ENCODE peak calls at places on chromosomes 2 and 18, in ten cellular contexts. One of them, this sample, is unnamed.

GRCh38 chr2:88729061-88729745 is 37.7 kb downstream of the RPIA start:
- DNase-seq in RWPE1: no peak
- DNase-seq in progenitor cell of endocrine pancreas: no peak
- DNase-seq in body of pancreas: no peak
- DNase-seq in AG09309: no peak
- DNase-seq in right atrium auricular region: no peak
- DNase-seq in HCT116: no peak
- DNase-seq in cardiac fibroblast: no peak
- DNase-seq in lower leg skin: no peak
- DNase-seq in thoracic aorta: no peak
- DNase-seq in this sample: no peak

GRCh38 chr2:8620611-8621382 is 61.1 kb upstream of the ID2 start:
- DNase-seq in RWPE1: no peak
- DNase-seq in progenitor cell of endocrine pancreas: no peak
- DNase-seq in body of pancreas: no peak
- DNase-seq in AG09309: no peak
- DNase-seq in right atrium auricular region: no peak
- DNase-seq in HCT116: no peak
- DNase-seq in cardiac fibroblast: peak; percentile 95
- DNase-seq in lower leg skin: no peak
- DNase-seq in thoracic aorta: no peak
- DNase-seq in this sample: no peak

GRCh38 chr18:49111191-49111988 is 160.6 kb upstream of the SMAD7 start:
- DNase-seq in RWPE1: no peak
- DNase-seq in progenitor cell of endocrine pancreas: no peak
- DNase-seq in body of pancreas: no peak
- DNase-seq in AG09309: no peak
- DNase-seq in right atrium auricular region: no peak
- DNase-seq in HCT116: no peak
- DNase-seq in cardiac fibroblast: no peak
- DNase-seq in lower leg skin: no peak
- DNase-seq in thoracic aorta: no peak
- DNase-seq in this sample: no peak

GRCh38 chr2:12867888-12868287 is 151.2 kb downstream of the TRIB2 start:
- DNase-seq in RWPE1: no peak
- DNase-seq in progenitor cell of endocrine pancreas: no peak
- DNase-seq in body of pancreas: no peak
- DNase-seq in AG09309: no peak
- DNase-seq in right atrium auricular region: no peak
- DNase-seq in HCT116: no peak
- DNase-seq in cardiac fibroblast: no peak
- DNase-seq in lower leg skin: no peak
- DNase-seq in thoracic aorta: no peak
- DNase-seq in this sample: no peak

GRCh38 chr2:39948016-39948719 is 169.1 kb upstream of the THUMPD2 start:
- DNase-seq in RWPE1: no peak
- DNase-seq in progenitor cell of endocrine pancreas: no peak
- DNase-seq in body of pancreas: no peak
- DNase-seq in AG09309: peak; percentile 57
- DNase-seq in right atrium auricular region: no peak
- DNase-seq in HCT116: no peak
- DNase-seq in cardiac fibroblast: peak; percentile 12
- DNase-seq in lower leg skin: no peak
- DNase-seq in thoracic aorta: no peak
- DNase-seq in this sample: no peak

GRCh38 chr2:165886487-165887146 is 67.0 kb downstream of the TTC21B start:
- DNase-seq in RWPE1: no peak
- DNase-seq in progenitor cell of endocrine pancreas: no peak
- DNase-seq in body of pancreas: no peak
- DNase-seq in AG09309: no peak
- DNase-seq in right atrium auricular region: no peak
- DNase-seq in HCT116: no peak
- DNase-seq in cardiac fibroblast: no peak
- DNase-seq in lower leg skin: no peak
- DNase-seq in thoracic aorta: no peak
- DNase-seq in this sample: no peak

GRCh38 chr18:3081558-3081957 is 68.6 kb upstream of the LPIN2 start:
- DNase-seq in RWPE1: no peak
- DNase-seq in progenitor cell of endocrine pancreas: no peak
- DNase-seq in body of pancreas: no peak
- DNase-seq in AG09309: no peak
- DNase-seq in right atrium auricular region: no peak
- DNase-seq in HCT116: no peak
- DNase-seq in cardiac fibroblast: no peak
- DNase-seq in lower leg skin: no peak
- DNase-seq in thoracic aorta: no peak
- DNase-seq in this sample: no peak

GRCh38 chr2:42965196-42965595 is 172.8 kb upstream of the HAAO start:
- DNase-seq in RWPE1: no peak
- DNase-seq in progenitor cell of endocrine pancreas: no peak
- DNase-seq in body of pancreas: no peak
- DNase-seq in AG09309: no peak
- DNase-seq in right atrium auricular region: no peak
- DNase-seq in HCT116: no peak
- DNase-seq in cardiac fibroblast: peak; percentile 45
- DNase-seq in lower leg skin: no peak
- DNase-seq in thoracic aorta: no peak
- DNase-seq in this sample: no peak

GRCh38 chr2:64168756-64169155 is 24.5 kb upstream of the PELI1 start:
- DNase-seq in RWPE1: peak; percentile 81
- DNase-seq in progenitor cell of endocrine pancreas: no peak
- DNase-seq in body of pancreas: no peak
- DNase-seq in AG09309: no peak
- DNase-seq in right atrium auricular region: no peak
- DNase-seq in HCT116: no peak
- DNase-seq in cardiac fibroblast: no peak
- DNase-seq in lower leg skin: no peak
- DNase-seq in thoracic aorta: no peak
- DNase-seq in this sample: no peak

GRCh38 chr2:45607701-45608100 is 3.4 kb downstream of the SRBD1 start:
- DNase-seq in RWPE1: peak; percentile 22
- DNase-seq in progenitor cell of endocrine pancreas: no peak
- DNase-seq in body of pancreas: no peak
- DNase-seq in AG09309: no peak
- DNase-seq in right atrium auricular region: no peak
- DNase-seq in HCT116: peak; percentile 26
- DNase-seq in cardiac fibroblast: peak; percentile 35
- DNase-seq in lower leg skin: no peak
- DNase-seq in thoracic aorta: no peak
- DNase-seq in this sample: no peak

GRCh38 chr2:172908275-172908674 is 167.4 kb upstream of the MAP3K20 start:
- DNase-seq in RWPE1: no peak
- DNase-seq in progenitor cell of endocrine pancreas: no peak
- DNase-seq in body of pancreas: no peak
- DNase-seq in AG09309: no peak
- DNase-seq in right atrium auricular region: no peak
- DNase-seq in HCT116: no peak
- DNase-seq in cardiac fibroblast: no peak
- DNase-seq in lower leg skin: no peak
- DNase-seq in thoracic aorta: no peak
- DNase-seq in this sample: no peak

GRCh38 chr2:238970553-238971081 is 122.7 kb downstream of the TWIST2 start:
- DNase-seq in RWPE1: peak; percentile 77
- DNase-seq in progenitor cell of endocrine pancreas: peak; percentile 78
- DNase-seq in body of pancreas: peak; percentile 59
- DNase-seq in AG09309: no peak
- DNase-seq in right atrium auricular region: no peak
- DNase-seq in HCT116: peak; percentile 33
- DNase-seq in cardiac fibroblast: peak; percentile 68
- DNase-seq in lower leg skin: peak; percentile 91
- DNase-seq in thoracic aorta: no peak
- DNase-seq in this sample: no peak

GRCh38 chr2:188984680-188985079 is 10.5 kb downstream of the COL3A1 start:
- DNase-seq in RWPE1: no peak
- DNase-seq in progenitor cell of endocrine pancreas: no peak
- DNase-seq in body of pancreas: no peak
- DNase-seq in AG09309: no peak
- DNase-seq in right atrium auricular region: no peak
- DNase-seq in HCT116: no peak
- DNase-seq in cardiac fibroblast: peak; percentile 94
- DNase-seq in lower leg skin: no peak
- DNase-seq in thoracic aorta: no peak
- DNase-seq in this sample: no peak

GRCh38 chr18:53780666-53781065 is 443.8 kb downstream of the MBD2 start:
- DNase-seq in RWPE1: no peak
- DNase-seq in progenitor cell of endocrine pancreas: no peak
- DNase-seq in body of pancreas: no peak
- DNase-seq in AG09309: no peak
- DNase-seq in right atrium auricular region: no peak
- DNase-seq in HCT116: no peak
- DNase-seq in cardiac fibroblast: no peak
- DNase-seq in lower leg skin: no peak
- DNase-seq in thoracic aorta: no peak
- DNase-seq in this sample: no peak

GRCh38 chr2:159713691-159714585 is 1.6 kb downstream of the MARCHF7 start:
- DNase-seq in RWPE1: peak; percentile 60
- DNase-seq in progenitor cell of endocrine pancreas: no peak
- DNase-seq in body of pancreas: no peak
- DNase-seq in AG09309: no peak
- DNase-seq in right atrium auricular region: no peak
- DNase-seq in HCT116: no peak
- DNase-seq in cardiac fibroblast: peak; percentile 51
- DNase-seq in lower leg skin: no peak
- DNase-seq in thoracic aorta: no peak
- DNase-seq in this sample: no peak
- TF ChIP-seq CTCF in RWPE1: no peak
- TF ChIP-seq CTCF in progenitor cell of endocrine pancreas: peak; percentile 9
- TF ChIP-seq CTCF in body of pancreas: no peak
- TF ChIP-seq CTCF in AG09309: no peak
- TF ChIP-seq CTCF in right atrium auricular region: no peak
- TF ChIP-seq CTCF in HCT116: no peak
- TF ChIP-seq CTCF in cardiac fibroblast: no peak
- TF ChIP-seq CTCF in lower leg skin: no peak
- TF ChIP-seq CTCF in thoracic aorta: no peak
- TF ChIP-seq CTCF in this sample: no peak

GRCh38 chr2:20757405-20758090 is 65.4 kb downstream of the LDAH start:
- DNase-seq in RWPE1: no peak
- DNase-seq in progenitor cell of endocrine pancreas: no peak
- DNase-seq in body of pancreas: no peak
- DNase-seq in AG09309: no peak
- DNase-seq in right atrium auricular region: no peak
- DNase-seq in HCT116: no peak
- DNase-seq in cardiac fibroblast: no peak
- DNase-seq in lower leg skin: no peak
- DNase-seq in thoracic aorta: no peak
- DNase-seq in this sample: no peak

GRCh38 chr2:20759487-20759886 is 63.4 kb downstream of the LDAH start:
- DNase-seq in RWPE1: no peak
- DNase-seq in progenitor cell of endocrine pancreas: no peak
- DNase-seq in body of pancreas: no peak
- DNase-seq in AG09309: no peak
- DNase-seq in right atrium auricular region: no peak
- DNase-seq in HCT116: no peak
- DNase-seq in cardiac fibroblast: no peak
- DNase-seq in lower leg skin: no peak
- DNase-seq in thoracic aorta: no peak
- DNase-seq in this sample: no peak

GRCh38 chr2:20752293-20752692 is 70.6 kb downstream of the LDAH start:
- DNase-seq in RWPE1: no peak
- DNase-seq in progenitor cell of endocrine pancreas: no peak
- DNase-seq in body of pancreas: no peak
- DNase-seq in AG09309: no peak
- DNase-seq in right atrium auricular region: no peak
- DNase-seq in HCT116: no peak
- DNase-seq in cardiac fibroblast: no peak
- DNase-seq in lower leg skin: no peak
- DNase-seq in thoracic aorta: no peak
- DNase-seq in this sample: no peak

GRCh38 chr2:20758997-20759396 is 63.9 kb downstream of the LDAH start:
- DNase-seq in RWPE1: no peak
- DNase-seq in progenitor cell of endocrine pancreas: no peak
- DNase-seq in body of pancreas: no peak
- DNase-seq in AG09309: no peak
- DNase-seq in right atrium auricular region: no peak
- DNase-seq in HCT116: no peak
- DNase-seq in cardiac fibroblast: no peak
- DNase-seq in lower leg skin: no peak
- DNase-seq in thoracic aorta: no peak
- DNase-seq in this sample: no peak

DNA sequence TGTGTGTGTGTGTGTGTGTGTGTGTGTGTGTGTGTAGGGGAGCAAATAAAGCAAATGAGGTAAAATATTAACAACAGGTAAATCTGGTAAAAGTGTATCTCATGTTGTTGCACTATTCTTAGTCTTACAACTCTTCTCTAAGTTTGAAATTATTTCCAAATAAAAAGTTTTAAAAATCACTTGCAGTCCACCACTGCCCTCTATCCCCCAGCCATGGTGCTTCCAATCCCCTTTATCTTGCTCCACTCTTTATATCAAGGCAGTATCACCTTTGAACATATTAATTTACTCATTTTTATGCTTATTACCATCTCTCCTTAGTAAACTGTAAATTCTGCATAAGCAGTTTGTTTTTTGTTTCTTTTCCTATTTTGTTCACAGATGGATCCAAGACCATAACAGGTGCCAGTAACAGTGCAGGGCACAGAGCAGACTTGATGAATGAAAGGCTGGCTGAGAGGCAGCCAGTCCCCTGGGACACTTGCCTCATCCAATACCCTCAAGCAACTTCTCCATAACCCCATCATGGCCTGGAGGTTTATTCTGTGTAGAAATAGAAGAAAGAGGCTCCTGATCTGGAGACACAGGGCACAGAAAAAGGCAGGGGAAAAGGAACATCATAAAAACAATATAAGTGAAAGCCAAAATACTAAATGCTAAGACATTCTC is 67.6 kb downstream of the LDAH start:
- DNase-seq in RWPE1: no peak
- DNase-seq in progenitor cell of endocrine pancreas: no peak
- DNase-seq in body of pancreas: no peak
- DNase-seq in AG09309: no peak
- DNase-seq in right atrium auricular region: no peak
- DNase-seq in HCT116: no peak
- DNase-seq in cardiac fibroblast: peak; percentile 5
- DNase-seq in lower leg skin: no peak
- DNase-seq in thoracic aorta: no peak
- DNase-seq in this sample: no peak
- TF ChIP-seq CTCF in RWPE1: no peak
- TF ChIP-seq CTCF in progenitor cell of endocrine pancreas: peak; percentile 14
- TF ChIP-seq CTCF in body of pancreas: no peak
- TF ChIP-seq CTCF in AG09309: peak; percentile 42
- TF ChIP-seq CTCF in right atrium auricular region: no peak
- TF ChIP-seq CTCF in HCT116: no peak
- TF ChIP-seq CTCF in cardiac fibroblast: no peak
- TF ChIP-seq CTCF in lower leg skin: no peak
- TF ChIP-seq CTCF in thoracic aorta: no peak
- TF ChIP-seq CTCF in this sample: no peak

GRCh38 chr2:169782513-169782912 is 16.2 kb upstream of the SSB start:
- DNase-seq in RWPE1: no peak
- DNase-seq in progenitor cell of endocrine pancreas: no peak
- DNase-seq in body of pancreas: no peak
- DNase-seq in AG09309: no peak
- DNase-seq in right atrium auricular region: no peak
- DNase-seq in HCT116: no peak
- DNase-seq in cardiac fibroblast: no peak
- DNase-seq in lower leg skin: no peak
- DNase-seq in thoracic aorta: no peak
- DNase-seq in this sample: no peak
- TF ChIP-seq CTCF in RWPE1: no peak
- TF ChIP-seq CTCF in progenitor cell of endocrine pancreas: no peak
- TF ChIP-seq CTCF in body of pancreas: no peak
- TF ChIP-seq CTCF in AG09309: no peak
- TF ChIP-seq CTCF in right atrium auricular region: no peak
- TF ChIP-seq CTCF in HCT116: no peak
- TF ChIP-seq CTCF in cardiac fibroblast: no peak
- TF ChIP-seq CTCF in lower leg skin: no peak
- TF ChIP-seq CTCF in thoracic aorta: no peak
- TF ChIP-seq CTCF in this sample: no peak

GRCh38 chr18:79006106-79006795 is 26.6 kb downstream of the SALL3 start:
- DNase-seq in RWPE1: no peak
- DNase-seq in progenitor cell of endocrine pancreas: no peak
- DNase-seq in body of pancreas: no peak
- DNase-seq in AG09309: no peak
- DNase-seq in right atrium auricular region: no peak
- DNase-seq in HCT116: no peak
- DNase-seq in cardiac fibroblast: no peak
- DNase-seq in lower leg skin: no peak
- DNase-seq in thoracic aorta: no peak
- DNase-seq in this sample: no peak
- TF ChIP-seq CTCF in RWPE1: no peak
- TF ChIP-seq CTCF in progenitor cell of endocrine pancreas: no peak
- TF ChIP-seq CTCF in body of pancreas: no peak
- TF ChIP-seq CTCF in AG09309: no peak
- TF ChIP-seq CTCF in right atrium auricular region: no peak
- TF ChIP-seq CTCF in HCT116: no peak
- TF ChIP-seq CTCF in cardiac fibroblast: no peak
- TF ChIP-seq CTCF in lower leg skin: no peak
- TF ChIP-seq CTCF in thoracic aorta: no peak
- TF ChIP-seq CTCF in this sample: no peak